ENCODE peak calls at places on chromosomes 13 and 19, in nine cellular contexts. X is H7, U is neuronal stem cell, P is brain microvascular endothelial cell, V is cardiac fibroblast, M is choroid plexus epithelial cell, J is AG10803, Y is IMR-90, E is tibial artery. S is an unnamed sample.

GRCh38 chr19:29967623-29968022 is 25.6 kb downstream of the URI1 start:
- DNase-seq in X (no peak), U (no peak), P (peak), V (peak), M (peak), J (peak), Y (peak), E (no peak), S (peak)

GRCh38 chr13:91185294-91185863 is 162.1 kb upstream of the MIR17HG start:
- DNase-seq in X (no peak), U (no peak), P (peak), V (peak), M (peak), J (no peak), Y (peak), E (no peak), S (no peak)

GRCh38 chr19:33446156-33446917 is 72.8 kb downstream of the CEBPG start:
- DNase-seq in X (no peak), U (no peak), P (no peak), V (no peak), M (no peak), J (no peak), Y (peak), E (no peak), S (no peak)

GRCh38 chr19:6753178-6754031 is 13.8 kb downstream of the SH2D3A start:
- DNase-seq in X (peak), U (peak), P (peak), V (peak), M (peak), J (peak), Y (peak), E (peak), S (peak)

GRCh38 chr19:7527516-7528191 is 5.2 kb downstream of the MCOLN1 start:
- DNase-seq in X (peak), U (no peak), P (no peak), V (no peak), M (no peak), J (no peak), Y (no peak), E (peak), S (no peak)

GRCh38 chr19:53655042-53655665 is 23.4 kb downstream of the DPRX start:
- DNase-seq in X (no peak), U (no peak), P (no peak), V (no peak), M (no peak), J (no peak), Y (no peak), E (no peak), S (no peak)

GRCh38 chr19:47032171-47032811 is 12.7 kb downstream of the NPAS1 start:
- DNase-seq in X (peak), U (no peak), P (no peak), V (no peak), M (peak), J (no peak), Y (no peak), E (no peak), S (no peak)

GRCh38 chr13:46183018-46183940 is 1.3 kb upstream of the LCP1 start:
- DNase-seq in X (no peak), U (no peak), P (no peak), V (no peak), M (no peak), J (no peak), Y (no peak), E (no peak), S (no peak)

GRCh38 chr19:35843676-35844481 is 8.4 kb downstream of the NPHS1 start:
- DNase-seq in X (peak), U (no peak), P (no peak), V (peak), M (no peak), J (no peak), Y (no peak), E (no peak), S (no peak)

GRCh38 chr19:46357846-46358583 is 11.1 kb downstream of the PPP5C start:
- DNase-seq in X (no peak), U (no peak), P (no peak), V (peak), M (peak), J (peak), Y (peak), E (no peak), S (no peak)

GRCh38 chr13:82432949-82433348 is 1449.3 kb downstream of the SLITRK1 start:
- DNase-seq in X (no peak), U (no peak), P (no peak), V (no peak), M (no peak), J (no peak), Y (no peak), E (no peak), S (no peak)

GRCh38 chr13:104196611-104197010 is 1130.4 kb upstream of the SLC10A2 start:
- DNase-seq in X (no peak), U (no peak), P (no peak), V (no peak), M (no peak), J (no peak), Y (no peak), E (no peak), S (no peak)

GRCh38 chr13:85969331-85969730 is 170.1 kb upstream of the SLITRK6 start:
- DNase-seq in X (no peak), U (no peak), P (no peak), V (no peak), M (no peak), J (no peak), Y (no peak), E (no peak), S (no peak)

GRCh38 chr19:15643387-15643786 is 2.7 kb downstream of the CYP4F3 start:
- DNase-seq in X (no peak), U (no peak), P (no peak), V (no peak), M (no peak), J (no peak), Y (no peak), E (no peak), S (no peak)

GRCh38 chr19:54247106-54247930 is 4.7 kb upstream of the LILRA6 start:
- DNase-seq in X (no peak), U (no peak), P (no peak), V (no peak), M (no peak), J (no peak), Y (no peak), E (no peak), S (no peak)

GRCh38 chr13:34412817-34413365 is 529.2 kb upstream of the NBEA start:
- DNase-seq in X (no peak), U (no peak), P (peak), V (peak), M (no peak), J (peak), Y (no peak), E (no peak), S (peak)

GRCh38 chr13:34413538-34414210 is 528.4 kb upstream of the NBEA start:
- DNase-seq in X (no peak), U (no peak), P (no peak), V (peak), M (no peak), J (peak), Y (no peak), E (no peak), S (no peak)

GRCh38 chr13:34414616-34415015 is 527.5 kb upstream of the NBEA start:
- DNase-seq in X (no peak), U (no peak), P (no peak), V (no peak), M (no peak), J (no peak), Y (no peak), E (no peak), S (no peak)

GRCh38 chr13:34419025-34419424 is 523.0 kb upstream of the NBEA start:
- DNase-seq in X (no peak), U (no peak), P (no peak), V (no peak), M (no peak), J (no peak), Y (no peak), E (no peak), S (no peak)

DNA sequence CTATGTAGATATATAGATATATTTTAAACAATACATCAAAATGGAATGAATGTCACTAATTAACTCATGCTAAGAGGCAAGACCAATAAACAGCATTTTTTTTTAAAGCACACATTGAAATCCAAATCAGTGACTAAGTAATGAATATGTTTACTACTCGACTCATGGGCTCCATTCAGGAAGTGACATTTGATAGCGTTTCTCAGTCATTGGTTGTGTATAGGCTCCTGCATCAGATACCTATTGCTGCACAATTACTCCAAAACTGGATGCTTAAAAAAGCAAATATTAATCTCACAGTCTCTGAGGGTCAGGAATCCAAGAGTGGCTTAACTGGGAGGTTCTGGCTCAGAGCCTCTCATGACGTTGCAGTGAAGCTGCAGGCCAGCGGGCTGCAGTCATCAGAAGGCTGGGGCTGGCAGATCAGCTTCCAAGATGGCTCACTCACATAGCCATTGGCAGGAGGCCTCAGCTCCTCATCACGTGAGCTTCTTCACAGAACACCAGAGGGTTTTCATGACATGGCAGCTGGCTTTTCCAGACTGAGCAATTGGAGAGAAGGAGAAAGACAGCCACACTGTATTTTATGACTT is 525.1 kb upstream of the NBEA start:
- DNase-seq in X (no peak), U (no peak), P (no peak), V (peak), M (peak), J (peak), Y (peak), E (peak), S (peak)
- H3K4me3 ChIP-seq in X (no peak), U (no peak), P (no peak), V (no peak), M (no peak), J (no peak), Y (no peak), E (no peak), S (no peak)

GRCh38 chr19:3712663-3713531 is 4.7 kb downstream of the TJP3 start:
- DNase-seq in X (peak), U (no peak), P (no peak), V (no peak), M (no peak), J (no peak), Y (no peak), E (no peak), S (no peak)

GRCh38 chr19:3707868-3708206 is 347 bp upstream of the TJP3 start:
- DNase-seq in X (no peak), U (no peak), P (no peak), V (no peak), M (no peak), J (no peak), Y (no peak), E (no peak), S (no peak)

GRCh38 chr19:3710265-3710812 is 2.2 kb downstream of the TJP3 start:
- DNase-seq in X (peak), U (no peak), P (peak), V (peak), M (peak), J (peak), Y (peak), E (peak), S (peak)

GRCh38 chr19:3708207-3708931 is at the start of gene TJP3:
- DNase-seq in X (peak), U (no peak), P (no peak), V (no peak), M (no peak), J (no peak), Y (peak), E (no peak), S (no peak)
- H3K4me3 ChIP-seq in X (no peak), U (no peak), P (no peak), V (no peak), M (no peak), J (no peak), Y (no peak), E (no peak), S (no peak)

GRCh38 chr19:44949550-44949949 is 3.7 kb downstream of the APOC2 start:
- DNase-seq in X (no peak), U (no peak), P (no peak), V (no peak), M (no peak), J (no peak), Y (no peak), E (no peak), S (no peak)

GRCh38 chr19:44954278-44954648 is 917 bp upstream of the CLPTM1 start:
- DNase-seq in X (no peak), U (no peak), P (no peak), V (no peak), M (no peak), J (no peak), Y (no peak), E (no peak), S (no peak)

GRCh38 chr19:44948763-44949374 is 3.0 kb downstream of the APOC2 start:
- DNase-seq in X (no peak), U (no peak), P (no peak), V (peak), M (peak), J (peak), Y (no peak), E (no peak), S (no peak)

GRCh38 chr19:44948237-44948636 is 2.4 kb downstream of the APOC2 start:
- DNase-seq in X (no peak), U (no peak), P (no peak), V (no peak), M (no peak), J (no peak), Y (no peak), E (no peak), S (no peak)

DNA sequence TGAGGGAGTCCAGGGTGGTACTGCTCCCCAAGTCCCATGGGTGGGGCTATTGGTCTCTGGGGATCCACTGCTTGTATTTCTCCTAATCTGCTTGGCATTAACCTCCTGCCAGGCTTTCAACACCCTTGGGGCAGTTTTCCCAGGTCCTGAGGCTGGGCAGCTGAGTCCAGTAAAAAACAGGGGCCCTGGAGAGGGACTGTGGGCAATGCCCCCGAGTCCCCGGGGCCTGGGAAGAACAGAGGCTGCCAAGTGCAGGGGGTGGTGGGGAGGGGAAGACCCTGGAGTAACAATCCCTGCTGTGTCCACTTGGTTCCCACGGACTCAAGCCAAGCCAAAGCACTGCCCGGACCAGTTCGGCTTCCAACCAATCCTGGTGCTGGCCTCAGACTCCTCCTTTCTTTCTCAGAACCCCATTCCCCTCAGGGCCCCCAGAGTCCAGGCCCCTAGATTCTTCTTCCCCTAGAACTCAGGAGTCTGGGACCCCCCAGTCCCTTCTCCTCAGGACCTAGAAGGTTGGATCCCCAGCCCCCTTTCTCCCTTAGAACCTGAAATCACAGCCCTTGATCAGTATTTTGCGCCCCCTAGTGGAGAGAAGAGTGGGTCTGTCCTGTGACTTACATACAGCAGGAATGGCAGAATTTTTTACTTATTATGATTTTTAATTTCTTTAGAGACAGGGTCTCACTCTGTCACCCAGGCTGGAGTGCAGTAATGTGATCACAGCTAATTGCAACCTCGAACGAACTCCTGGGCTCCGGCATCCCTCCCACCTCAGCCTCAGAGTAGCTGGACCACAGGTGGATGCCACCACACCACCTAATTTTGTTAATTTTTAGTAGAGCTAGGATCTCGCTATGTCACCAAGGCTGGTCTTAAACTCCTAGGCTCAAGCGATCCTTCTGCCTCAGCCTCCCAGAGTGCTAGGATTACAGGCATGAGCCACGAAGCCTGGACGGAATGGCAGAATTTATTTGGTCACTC is 3.7 kb upstream of the CLPTM1 start:
- DNase-seq in X (peak), U (peak), P (peak), V (peak), M (peak), J (peak), Y (peak), E (peak), S (peak)
- H3K4me3 ChIP-seq in X (no peak), U (no peak), P (peak), V (no peak), M (peak), J (no peak), Y (no peak), E (no peak), S (no peak)

DNA sequence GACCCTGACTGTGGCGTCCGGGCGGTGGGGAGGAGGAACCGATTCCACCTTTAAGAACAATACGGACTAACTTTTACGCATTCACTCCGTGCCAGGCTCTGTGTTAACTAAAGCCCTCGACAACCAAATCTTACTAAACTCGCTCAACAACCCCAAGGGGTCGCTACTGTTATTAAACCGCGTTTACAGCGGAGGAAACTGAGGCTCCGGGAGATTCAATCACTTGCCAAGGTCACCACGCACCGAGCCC is 1.2 kb downstream of the SAMD1 start:
- DNase-seq in X (peak), U (no peak), P (no peak), V (peak), M (peak), J (no peak), Y (no peak), E (no peak), S (peak)
- H3K4me3 ChIP-seq in X (peak), U (peak), P (peak), V (peak), M (peak), J (peak), Y (peak), E (peak), S (peak)

DNA sequence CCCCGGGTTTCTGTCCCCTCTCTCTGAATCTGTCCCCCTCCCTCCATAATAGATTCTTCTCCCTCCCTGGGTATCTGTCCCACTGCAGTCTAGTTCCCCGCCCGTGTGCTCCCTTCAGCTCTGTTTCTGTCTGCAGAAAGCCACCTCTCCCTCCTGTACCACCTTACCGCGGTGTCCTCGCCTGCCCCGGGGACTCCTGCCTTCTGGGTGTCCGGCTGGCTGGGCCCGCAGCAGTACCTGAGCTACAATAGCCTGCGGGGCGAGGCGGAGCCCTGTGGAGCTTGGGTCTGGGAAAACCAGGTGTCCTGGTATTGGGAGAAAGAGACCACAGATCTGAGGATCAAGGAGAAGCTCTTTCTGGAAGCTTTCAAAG is 1.3 kb downstream of the FCGRT start:
- DNase-seq in X (peak), U (no peak), P (no peak), V (no peak), M (no peak), J (no peak), Y (no peak), E (no peak), S (no peak)
- H3K4me3 ChIP-seq in X (peak), U (peak), P (peak), V (peak), M (peak), J (no peak), Y (peak), E (peak), S (peak)

GRCh38 chr13:57311009-57311586 is 144.1 kb downstream of the PRR20E start:
- DNase-seq in X (no peak), U (peak), P (no peak), V (no peak), M (no peak), J (no peak), Y (no peak), E (no peak), S (no peak)
- H3K4me3 ChIP-seq in X (peak), U (no peak), P (no peak), V (no peak), M (no peak), J (no peak), Y (no peak), E (no peak), S (no peak)

GRCh38 chr13:84654654-84655244 is 772.5 kb upstream of the SLITRK1 start:
- DNase-seq in X (peak), U (peak), P (no peak), V (no peak), M (no peak), J (no peak), Y (no peak), E (no peak), S (no peak)
- H3K4me3 ChIP-seq in X (no peak), U (no peak), P (no peak), V (no peak), M (no peak), J (no peak), Y (no peak), E (no peak), S (no peak)